ENCODE peak calls at places on chromosomes 11 and 22, in four cellular contexts. B is upper lobe of left lung, N is esophagus squamous epithelium, M is H1. C is an unnamed sample.

GRCh38 chr22:42473484-42474193 is 41.4 kb upstream of the NFAM1 start:
- DNase-seq in B (no peak), N (no peak), M (no peak), C (peak; percentile 62)

GRCh38 chr11:32438883-32439487 is 3.6 kb upstream of the WT1 start:
- DNase-seq in B (peak; percentile 81), N (no peak), M (peak; percentile 60), C (peak; percentile 13)

GRCh38 chr11:117300301-117300700 is 9.2 kb downstream of the BACE1-AS start:
- DNase-seq in B (peak; percentile 75), N (no peak), M (peak; percentile 63), C (no peak)

GRCh38 chr11:8732748-8733241 is 50.2 kb downstream of the RPL27A start:
- DNase-seq in B (peak; percentile 56), N (no peak), M (no peak), C (no peak)

GRCh38 chr11:71385091-71385490 is 63.1 kb downstream of the DHCR7 start:
- DNase-seq in B (no peak), N (no peak), M (no peak), C (no peak)

GRCh38 chr11:79336740-79337517 is 103.9 kb downstream of the TENM4 start:
- DNase-seq in B (no peak), N (no peak), M (no peak), C (no peak)

GRCh38 chr11:63682045-63682915 is 980 bp downstream of the RTN3 start:
- DNase-seq in B (no peak), N (no peak), M (peak; percentile 56), C (peak; percentile 74)

GRCh38 chr11:59791639-59792038 is 18.9 kb downstream of the MRPL16 start:
- DNase-seq in B (no peak), N (no peak), M (no peak), C (no peak)

GRCh38 chr11:7587712-7588111 is 73.9 kb downstream of the PPFIBP2 start:
- DNase-seq in B (no peak), N (no peak), M (no peak), C (no peak)

GRCh38 chr22:44893731-44894080 is 116.1 kb downstream of the PHF21B start:
- DNase-seq in B (no peak), N (no peak), M (no peak), C (no peak)

GRCh38 chr11:22337571-22338464 is at the start of gene SLC17A6:
- DNase-seq in B (no peak), N (no peak), M (peak; percentile 77), C (peak; percentile 5)

GRCh38 chr22:35921777-35922176 is 106.8 kb downstream of the RBFOX2 start:
- DNase-seq in B (no peak), N (no peak), M (peak; percentile 59), C (peak; percentile 54)

GRCh38 chr11:21018248-21018647 is 348.9 kb downstream of the NELL1 start:
- DNase-seq in B (no peak), N (no peak), M (no peak), C (no peak)

GRCh38 chr11:86814775-86815174 is 14.4 kb downstream of the PRSS23 start:
- DNase-seq in B (no peak), N (no peak), M (no peak), C (no peak)

GRCh38 chr11:10394229-10395100 is 60.6 kb upstream of the AMPD3 start:
- DNase-seq in B (no peak), N (no peak), M (peak; percentile 10), C (no peak)

GRCh38 chr22:27130949-27131745 is 473.8 kb downstream of the MIAT start:
- DNase-seq in B (no peak), N (no peak), M (no peak), C (peak; percentile 19)

GRCh38 chr11:120893431-120894206 is 130.3 kb upstream of the TBCEL start:
- DNase-seq in B (no peak), N (no peak), M (no peak), C (no peak)

GRCh38 chr11:65868907-65869306 is 3.7 kb downstream of the EFEMP2 start:
- DNase-seq in B (no peak), N (no peak), M (no peak), C (no peak)
- TF ChIP-seq POLR2A in B (no peak), N (no peak), M (peak; percentile 9), C (no peak)

DNA sequence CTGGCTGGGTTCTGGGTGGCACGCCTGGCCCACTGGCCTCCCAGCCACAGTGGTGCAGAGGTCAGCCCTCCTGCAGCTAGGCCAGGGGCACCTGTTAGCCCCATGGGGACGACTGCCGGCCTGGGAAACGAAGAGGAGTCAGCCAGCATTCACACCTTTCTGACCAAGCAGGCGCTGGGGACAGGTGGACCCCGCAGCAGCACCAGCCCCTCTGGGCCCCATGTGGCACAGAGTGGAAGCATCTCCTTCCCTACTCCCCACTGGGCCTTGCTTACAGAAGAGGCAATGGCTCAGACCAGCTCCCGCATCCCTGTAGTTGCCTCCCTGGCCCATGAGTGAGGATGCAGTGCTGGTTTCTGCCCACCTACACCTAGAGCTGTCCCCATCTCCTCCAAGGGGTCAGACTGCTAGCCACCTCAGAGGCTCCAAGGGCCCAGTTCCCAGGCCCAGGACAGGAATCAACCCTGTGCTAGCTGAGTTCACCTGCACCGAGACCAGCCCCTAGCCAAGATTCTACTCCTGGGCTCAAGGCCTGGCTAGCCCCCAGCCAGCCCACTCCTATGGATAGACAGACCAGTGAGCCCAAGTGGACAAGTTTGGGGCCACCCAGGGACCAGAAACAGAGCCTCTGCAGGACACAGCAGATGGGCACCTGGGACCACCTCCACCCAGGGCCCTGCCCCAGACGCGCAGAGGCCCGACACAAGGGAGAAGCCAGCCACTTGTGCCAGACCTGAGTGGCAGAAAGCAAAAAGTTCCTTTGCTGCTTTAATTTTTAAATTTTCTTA is 27.7 kb upstream of the TXNRD2 start:
- DNase-seq in B (peak; percentile 61), N (no peak), M (no peak), C (no peak)
- TF ChIP-seq POLR2A in B (no peak), N (no peak), M (no peak), C (no peak)

GRCh38 chr22:37751449-37752188 is 54.8 kb downstream of the TRIOBP start:
- DNase-seq in B (peak; percentile 41), N (no peak), M (no peak), C (no peak)
- TF ChIP-seq POLR2A in B (no peak), N (no peak), M (no peak), C (no peak)

GRCh38 chr11:47631473-47631872 is 10.9 kb downstream of the MTCH2 start:
- DNase-seq in B (no peak), N (no peak), M (no peak), C (no peak)
- TF ChIP-seq POLR2A in B (no peak), N (no peak), M (no peak), C (no peak)

DNA sequence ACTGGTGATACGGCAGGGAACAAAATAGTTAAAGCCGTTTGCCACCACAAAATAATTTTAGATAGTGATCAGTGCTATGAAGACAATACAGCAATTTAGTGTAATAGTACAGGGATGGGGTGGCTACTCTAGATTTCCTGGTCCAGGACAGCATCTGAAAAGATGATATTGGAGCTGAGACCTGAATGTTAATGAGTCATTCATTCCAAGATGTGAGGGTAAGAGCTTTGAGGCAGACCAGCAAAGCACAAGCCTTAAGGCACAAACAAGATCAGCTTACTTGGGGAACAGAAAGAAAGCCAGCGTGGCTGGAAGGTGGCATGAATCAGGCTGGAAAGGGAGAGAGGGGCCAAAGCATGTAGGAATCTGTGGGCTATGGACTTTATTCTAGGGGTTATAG is 132.3 kb downstream of the TRIM44 start:
- DNase-seq in B (no peak), N (no peak), M (no peak), C (no peak)
- TF ChIP-seq POLR2A in B (no peak), N (no peak), M (no peak), C (no peak)

GRCh38 chr22:37240941-37241320 is 3.1 kb downstream of the RAC2 start:
- DNase-seq in B (no peak), N (no peak), M (no peak), C (no peak)

GRCh38 chr22:37243402-37244113 is 511 bp downstream of the RAC2 start:
- DNase-seq in B (no peak), N (no peak), M (no peak), C (peak; percentile 42)

GRCh38 chr22:37241351-37242142 is 2.5 kb downstream of the RAC2 start:
- DNase-seq in B (no peak), N (no peak), M (no peak), C (peak; percentile 55)

GRCh38 chr22:37244114-37244921 is at the start of gene RAC2:
- DNase-seq in B (peak; percentile 90), N (peak; percentile 47), M (no peak), C (peak; percentile 89)

DNA sequence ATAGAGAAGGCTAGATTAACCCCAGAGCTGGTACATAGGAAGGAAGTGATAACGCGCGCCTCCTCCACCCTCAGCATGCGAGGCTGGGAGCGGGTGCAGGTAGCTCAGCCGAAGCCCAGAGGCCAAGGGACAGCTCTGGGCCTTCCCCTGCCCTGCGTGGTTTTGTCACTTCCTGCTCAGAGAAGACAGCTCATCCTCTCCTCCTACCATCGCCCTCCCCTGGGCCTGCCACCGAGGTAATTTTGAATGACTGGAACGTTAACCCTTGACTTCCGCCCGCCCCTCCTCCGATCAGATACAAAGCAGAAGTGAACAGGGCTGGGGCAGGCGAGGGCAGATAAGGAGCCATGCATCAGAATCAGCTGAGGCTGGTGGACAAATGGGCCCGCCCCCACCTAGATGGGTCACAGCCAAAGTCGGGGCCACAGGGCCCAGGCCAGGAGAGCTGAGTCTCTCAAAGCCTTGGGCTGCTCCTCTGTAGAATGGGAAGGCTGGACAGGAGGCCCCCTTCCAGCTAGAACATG is 1.6 kb downstream of the RAC2 start:
- DNase-seq in B (no peak), N (peak; percentile 78), M (no peak), C (peak; percentile 96)
- TF ChIP-seq POLR2A in B (no peak), N (peak; percentile 13), M (no peak), C (peak; percentile 92)

DNA sequence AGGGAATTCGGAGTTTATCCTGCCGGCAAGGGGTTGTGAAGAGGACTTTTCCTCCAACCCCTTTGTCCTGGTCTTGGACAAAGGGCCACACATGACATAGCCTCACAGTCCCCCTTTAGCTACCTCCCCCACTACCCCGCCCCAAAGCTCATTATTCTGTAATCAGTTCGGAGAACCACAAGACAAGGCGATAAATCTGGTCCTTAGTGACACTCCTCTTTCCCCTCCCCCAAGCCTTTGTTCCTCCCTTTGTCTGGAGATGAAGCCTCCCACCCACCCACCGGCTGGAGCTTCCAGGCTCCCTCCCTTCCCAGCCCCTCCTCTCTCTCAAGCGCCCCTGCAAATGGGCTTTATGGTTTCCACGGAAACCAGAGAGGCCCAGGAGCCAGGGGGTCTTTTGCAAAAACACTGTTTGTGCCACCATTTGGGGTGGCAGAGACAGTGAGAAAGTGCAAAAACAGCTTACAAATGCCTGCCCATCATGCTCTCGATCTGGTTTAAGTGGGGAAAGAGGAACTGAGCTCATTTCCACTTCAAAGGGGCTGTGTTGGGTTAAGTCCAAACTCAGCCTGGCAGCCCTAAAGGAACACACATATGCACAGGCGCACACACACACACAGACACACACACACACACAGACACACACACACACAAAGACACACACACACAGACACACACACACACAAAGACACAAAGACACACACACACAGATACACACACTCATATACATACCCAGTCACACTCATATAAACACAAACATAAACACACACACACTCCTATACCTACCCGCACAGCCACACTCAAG is 23.6 kb downstream of the APLNR start:
- DNase-seq in B (no peak), N (no peak), M (peak; percentile 65), C (no peak)
- TF ChIP-seq POLR2A in B (no peak), N (no peak), M (no peak), C (no peak)